ENCODE peak calls at places on chromosomes 4 and X, in four cellular contexts. G is IMR-90, J is mesendoderm, M is H1. F is an unnamed sample.
A peak's percentile ranks its signal among the peaks of the same experiment; 100 is the strongest.

GRCh38 chr4:84948056-84948455 is 18.4 kb downstream of the WDFY3 start:
- DNase-seq in G (peak; percentile 17), M (no peak), J (no peak), F (no peak)

GRCh38 chr4:26248647-26249046 is 72.2 kb upstream of the RBPJ start:
- DNase-seq in G (peak; percentile 88), J (no peak), M (no peak), F (no peak)

GRCh38 chr4:12499693-12500092 is 984.4 kb downstream of the RAB28 start:
- DNase-seq in J (no peak), G (no peak), M (no peak), F (no peak)

GRCh38 chr4:85778809-85779124 is 303.8 kb downstream of the ARHGAP24 start:
- DNase-seq in J (no peak), M (no peak), G (peak; percentile 38), F (no peak)

GRCh38 chrX:41785685-41786084 is 61.7 kb downstream of the GPR82 start:
- DNase-seq in G (peak; percentile 63), J (no peak), M (no peak), F (no peak)

GRCh38 chr4:1735215-1735614 is 13.9 kb downstream of the TACC3 start:
- DNase-seq in J (no peak), G (no peak), M (no peak), F (no peak)

GRCh38 chrX:68508799-68509198 is 9.9 kb downstream of the YIPF6 start:
- DNase-seq in G (no peak), J (peak; percentile 82), M (no peak), F (no peak)

GRCh38 chr4:155759372-155760252 is 791 bp downstream of the GUCY1B1 start:
- DNase-seq in M (no peak), J (peak; percentile 36), G (peak; percentile 16), F (peak; percentile 39)

GRCh38 chr4:88672987-88673386 is 24.6 kb downstream of the NAP1L5 start:
- DNase-seq in J (peak; percentile 60), G (peak; percentile 48), M (peak; percentile 23), F (peak; percentile 44)

GRCh38 chr4:7073526-7074390 is 5.9 kb upstream of the GRPEL1 start:
- DNase-seq in M (peak; percentile 15), G (peak; percentile 42), J (peak; percentile 87), F (peak; percentile 69)

GRCh38 chrX:121122332-121122731 is 74.9 kb downstream of the GLUD2 start:
- DNase-seq in G (no peak), M (no peak), J (no peak), F (no peak)

GRCh38 chr4:30461218-30461617 is 259.0 kb upstream of the PCDH7 start:
- DNase-seq in J (peak; percentile 83), M (peak; percentile 13), G (no peak), F (peak; percentile 31)

GRCh38 chr4:113790478-113790877 is 28.9 kb upstream of the CAMK2D start:
- DNase-seq in J (no peak), M (no peak), G (no peak), F (no peak)

GRCh38 chr4:109149836-109150235 is 152.6 kb downstream of the COL25A1 start:
- DNase-seq in J (no peak), G (no peak), M (no peak), F (no peak)

GRCh38 chrX:53992589-53992988 is 51.7 kb downstream of the PHF8 start:
- DNase-seq in J (no peak), G (no peak), M (no peak), F (no peak)

GRCh38 chrX:123408856-123409737 is 225.0 kb downstream of the GRIA3 start:
- DNase-seq in M (no peak), G (no peak), J (no peak), F (no peak)

GRCh38 chr4:74543983-74544382 is 99.0 kb downstream of the AREG start:
- DNase-seq in M (no peak), J (no peak), G (peak; percentile 88), F (no peak)

GRCh38 chr4:169314906-169315305 is 44.1 kb upstream of the SH3RF1 start:
- DNase-seq in M (no peak), G (peak; percentile 70), J (no peak), F (no peak)

GRCh38 chrX:2334237-2334636 is 166.5 kb downstream of the DHRSX start:
- DNase-seq in J (no peak), G (no peak), M (no peak), F (no peak)

GRCh38 chr4:185328586-185328985 is 67.1 kb downstream of the LRP2BP start:
- DNase-seq in M (no peak), G (no peak), J (no peak), F (no peak)

GRCh38 chr4:25081866-25082471 is 51.2 kb upstream of the LGI2 start:
- DNase-seq in M (no peak), G (no peak), J (peak; percentile 98), F (no peak)

GRCh38 chr4:53455766-53456165 is 78.3 kb downstream of the FIP1L1 start:
- DNase-seq in J (no peak), G (no peak), M (no peak), F (no peak)

GRCh38 chr4:1542516-1543320 is 136.5 kb upstream of the NKX1-1 start:
- DNase-seq in M (no peak), G (no peak), J (no peak), F (no peak)

GRCh38 chrX:45056428-45057145 is 144.1 kb downstream of the DIPK2B start:
- DNase-seq in G (no peak), J (no peak), M (no peak), F (no peak)

GRCh38 chrX:52422884-52423283 is 54.1 kb downstream of the XAGE2 start:
- DNase-seq in J (no peak), G (peak; percentile 86), M (no peak), F (no peak)

GRCh38 chrX:147776988-147777387 is 134.7 kb upstream of the FMR1 start:
- DNase-seq in M (no peak), J (no peak), G (no peak), F (no peak)

GRCh38 chr4:99746443-99746842 is 70.2 kb upstream of the DAPP1 start:
- DNase-seq in G (no peak), M (no peak), J (no peak), F (no peak)

GRCh38 chrX:17298564-17298963 is 76.4 kb upstream of the NHS start:
- DNase-seq in J (no peak), M (no peak), G (no peak), F (no peak)
- H4K5ac ChIP-seq in J (no peak overlapping the region), M (no peak overlapping the region), G (no peak overlapping the region), F (no peak overlapping the region)

GRCh38 chr4:102169345-102169744 is 175.9 kb downstream of the SLC39A8 start:
- DNase-seq in G (no peak), M (no peak), J (peak; percentile 86), F (peak; percentile 47)
- H4K8ac ChIP-seq in G (no peak overlapping the region), M (no peak overlapping the region), J (no peak overlapping the region), F (no peak overlapping the region)

GRCh38 chr4:166421556-166422156 is 548.6 kb downstream of the TLL1 start:
- DNase-seq in J (no peak), M (no peak), G (peak; percentile 2), F (no peak)
- H2BK5ac ChIP-seq in J (no peak overlapping the region), M (no peak overlapping the region), G (no peak overlapping the region), F (no peak overlapping the region)

DNA sequence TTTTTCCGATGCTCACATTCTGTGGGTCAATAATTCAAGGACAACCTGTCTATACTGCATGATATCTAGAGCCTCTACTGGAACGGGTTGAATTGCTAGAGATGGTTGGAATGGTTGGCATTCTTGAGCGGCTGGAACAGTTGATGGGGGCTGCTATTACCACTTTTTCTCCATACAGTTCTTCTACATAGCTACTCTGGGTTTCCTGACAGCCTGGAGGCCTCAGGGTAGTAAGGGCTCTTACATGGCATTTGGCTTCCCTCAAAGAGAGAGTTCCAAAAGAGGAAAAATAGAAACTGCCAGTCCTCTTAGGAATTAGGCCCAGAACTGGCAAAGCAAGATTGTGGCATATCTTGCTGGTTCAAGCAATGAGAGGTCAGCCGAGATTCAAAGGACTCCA is 53.1 kb downstream of the NAA11 start:
- DNase-seq in M (no peak), J (peak; percentile 26), G (no peak), F (no peak)
- H4K5ac ChIP-seq in M (no peak overlapping the region), J (no peak overlapping the region), G (no peak overlapping the region), F (no peak overlapping the region)

GRCh38 chrX:13627306-13627705 is 25.6 kb upstream of the TCEANC start:
- DNase-seq in M (no peak), G (no peak), J (no peak), F (no peak)
- H4K8ac ChIP-seq in M (no peak overlapping the region), G (no peak overlapping the region), J (no peak overlapping the region), F (no peak overlapping the region)

GRCh38 chr4:128242601-128243000 is 45.0 kb downstream of the PGRMC2 start:
- DNase-seq in M (no peak), G (no peak), J (no peak), F (no peak)
- H2BK5ac ChIP-seq in M (no peak overlapping the region), G (peak overlapping the region; percentile 94), J (no peak overlapping the region), F (no peak overlapping the region)

F was measured in H9.